ENCODE peak calls at places on chromosomes 1 and 21, in seven cellular contexts. One of them, this sample, is unnamed.

GRCh38 chr1:164682570-164682969 is 123.6 kb downstream of the PBX1 start:
- DNase-seq in GDM1: no peak
- DNase-seq in amniotic stem cell: no peak
- DNase-seq in transverse colon: no peak
- DNase-seq in kidney epithelial cell: no peak
- DNase-seq in HFF-Myc: no peak
- DNase-seq in left lobe of liver: no peak
- DNase-seq in this sample: no peak

GRCh38 chr1:6530504-6531160 is 23.7 kb downstream of the NOL9 start:
- DNase-seq in left lobe of liver: no peak
- DNase-seq in transverse colon: no peak
- DNase-seq in HFF-Myc: no peak
- DNase-seq in amniotic stem cell: no peak
- DNase-seq in GDM1: no peak
- DNase-seq in kidney epithelial cell: no peak
- DNase-seq in this sample: no peak

GRCh38 chr21:39705849-39706248 is 39.1 kb upstream of the IGSF5 start:
- DNase-seq in amniotic stem cell: peak
- DNase-seq in transverse colon: no peak
- DNase-seq in kidney epithelial cell: no peak
- DNase-seq in GDM1: no peak
- DNase-seq in HFF-Myc: no peak
- DNase-seq in left lobe of liver: no peak
- DNase-seq in this sample: no peak

GRCh38 chr1:77292551-77292950 is 10.7 kb downstream of the AK5 start:
- DNase-seq in HFF-Myc: no peak
- DNase-seq in amniotic stem cell: no peak
- DNase-seq in transverse colon: no peak
- DNase-seq in left lobe of liver: no peak
- DNase-seq in GDM1: no peak
- DNase-seq in kidney epithelial cell: no peak
- DNase-seq in this sample: no peak

GRCh38 chr1:8660455-8660854 is 157.0 kb downstream of the RERE start:
- DNase-seq in HFF-Myc: peak
- DNase-seq in GDM1: peak
- DNase-seq in kidney epithelial cell: peak
- DNase-seq in transverse colon: no peak
- DNase-seq in left lobe of liver: no peak
- DNase-seq in amniotic stem cell: peak
- DNase-seq in this sample: peak

GRCh38 chr1:181661569-181661968 is 178.3 kb downstream of the CACNA1E start:
- DNase-seq in transverse colon: no peak
- DNase-seq in HFF-Myc: no peak
- DNase-seq in GDM1: no peak
- DNase-seq in amniotic stem cell: no peak
- DNase-seq in kidney epithelial cell: no peak
- DNase-seq in left lobe of liver: no peak
- DNase-seq in this sample: no peak

GRCh38 chr1:111334169-111334568 is 43.5 kb downstream of the CHIA start:
- DNase-seq in kidney epithelial cell: no peak
- DNase-seq in HFF-Myc: peak
- DNase-seq in left lobe of liver: no peak
- DNase-seq in amniotic stem cell: peak
- DNase-seq in GDM1: peak
- DNase-seq in transverse colon: no peak
- DNase-seq in this sample: no peak

GRCh38 chr21:37945036-37945435 is 28.8 kb upstream of the KCNJ6 start:
- DNase-seq in kidney epithelial cell: no peak
- DNase-seq in GDM1: no peak
- DNase-seq in HFF-Myc: no peak
- DNase-seq in left lobe of liver: no peak
- DNase-seq in amniotic stem cell: no peak
- DNase-seq in transverse colon: no peak
- DNase-seq in this sample: no peak

GRCh38 chr1:169460193-169460833 is 25.4 kb downstream of the SLC19A2 start:
- DNase-seq in transverse colon: no peak
- DNase-seq in amniotic stem cell: no peak
- DNase-seq in left lobe of liver: no peak
- DNase-seq in kidney epithelial cell: no peak
- DNase-seq in HFF-Myc: peak
- DNase-seq in GDM1: no peak
- DNase-seq in this sample: no peak